ENCODE peak calls at places on chromosomes 4 and X, in nine cellular contexts. P, Z, N, I, J, M, W, X and R are unnamed samples.

GRCh38 chr4:182246401-182247205 is 3.4 kb downstream of the TENM3 start:
- DNase-seq in P (no peak), Z (no peak), N (no peak), I (no peak), J (no peak), M (no peak), W (no peak), X (no peak), R (no peak)

GRCh38 chrX:74293343-74293946 is 10.5 kb upstream of the ZCCHC13 start:
- DNase-seq in P (peak; percentile 81), Z (peak; percentile 77), N (peak; percentile 85), I (peak; percentile 92), J (peak; percentile 90), M (peak; percentile 74), W (peak; percentile 34), X (peak; percentile 86), R (peak; percentile 76)

GRCh38 chr4:120869511-120870278 is 52.8 kb downstream of the PRDM5 start:
- DNase-seq in P (no peak), Z (no peak), N (peak; percentile 54), I (no peak), J (no peak), M (no peak), W (no peak), X (peak; percentile 33), R (no peak)

GRCh38 chr4:185597532-185598188 is 62.4 kb upstream of the PDLIM3 start:
- DNase-seq in P (peak; percentile 79), Z (peak; percentile 82), N (peak; percentile 88), I (no peak), J (peak; percentile 73), M (peak; percentile 73), W (peak; percentile 28), X (peak; percentile 73), R (peak; percentile 52)

GRCh38 chrX:112867570-112867969 is 26.9 kb upstream of the AMOT start:
- DNase-seq in P (no peak), Z (no peak), N (no peak), I (no peak), J (no peak), M (no peak), W (no peak), X (no peak), R (no peak)

GRCh38 chr4:144699565-144699964 is 53.6 kb downstream of the HHIP start:
- DNase-seq in P (no peak), Z (no peak), N (peak; percentile 37), I (no peak), J (no peak), M (peak; percentile 18), W (no peak), X (peak; percentile 28), R (no peak)

GRCh38 chr4:122826000-122826595 is 533 bp upstream of the FGF2 start:
- DNase-seq in P (no peak), Z (no peak), N (no peak), I (no peak), J (no peak), M (no peak), W (no peak), X (peak; percentile 87), R (no peak)

GRCh38 chr4:180336494-180337090 is 1906.6 kb upstream of the TENM3 start:
- DNase-seq in P (no peak), Z (no peak), N (no peak), I (no peak), J (no peak), M (no peak), W (no peak), X (no peak), R (no peak)

GRCh38 chrX:3136161-3136961 is 95.1 kb downstream of the ARSF start:
- DNase-seq in P (no peak), Z (no peak), N (no peak), I (no peak), J (no peak), M (no peak), W (no peak), X (no peak), R (no peak)

GRCh38 chrX:150270622-150271021 is 92.5 kb upstream of the MAMLD1 start:
- DNase-seq in P (no peak), Z (no peak), N (no peak), I (no peak), J (no peak), M (no peak), W (no peak), X (no peak), R (no peak)

GRCh38 chr4:68272860-68273259 is 27.4 kb upstream of the TMPRSS11B start:
- DNase-seq in P (no peak), Z (no peak), N (no peak), I (no peak), J (no peak), M (peak; percentile 27), W (no peak), X (peak; percentile 64), R (no peak)

GRCh38 chr4:109921384-109921808 is 8.7 kb downstream of the EGF start:
- DNase-seq in P (no peak), Z (no peak), N (peak; percentile 46), I (no peak), J (no peak), M (peak; percentile 84), W (no peak), X (peak; percentile 91), R (no peak)

GRCh38 chr4:44738615-44739014 is 12.3 kb upstream of the GNPDA2 start:
- DNase-seq in P (no peak), Z (no peak), N (no peak), I (no peak), J (no peak), M (no peak), W (no peak), X (peak; percentile 34), R (no peak)

GRCh38 chrX:56978172-56978571 is 17.2 kb downstream of the SPIN3 start:
- DNase-seq in P (no peak), Z (no peak), N (peak; percentile 58), I (no peak), J (no peak), M (peak; percentile 73), W (no peak), X (peak; percentile 51), R (peak; percentile 73)

GRCh38 chr4:40502936-40503335 is 126.7 kb downstream of the RBM47 start:
- DNase-seq in P (no peak), Z (no peak), N (no peak), I (no peak), J (no peak), M (no peak), W (no peak), X (peak; percentile 46), R (no peak)

GRCh38 chr4:48431401-48431800 is 51.7 kb upstream of the SLC10A4 start:
- DNase-seq in P (no peak), Z (no peak), N (no peak), I (no peak), J (no peak), M (no peak), W (no peak), X (no peak), R (no peak)

GRCh38 chr4:76698141-76698540 is 199.8 kb downstream of the SOWAHB start:
- DNase-seq in P (no peak), Z (no peak), N (no peak), I (no peak), J (no peak), M (no peak), W (no peak), X (no peak), R (no peak)

GRCh38 chrX:45479835-45480422 is 279.3 kb upstream of the DIPK2B start:
- DNase-seq in P (no peak), Z (no peak), N (peak; percentile 78), I (no peak), J (no peak), M (peak; percentile 96), W (no peak), X (peak; percentile 74), R (no peak)

GRCh38 chrX:49308604-49309269 is 5.3 kb downstream of the GAGE10 start:
- DNase-seq in P (no peak), Z (peak; percentile 49), N (peak; percentile 40), I (no peak), J (no peak), M (no peak), W (no peak), X (peak; percentile 36), R (no peak)

GRCh38 chr4:153252122-153252521 is 47.9 kb downstream of the TRIM2 start:
- DNase-seq in P (no peak), Z (no peak), N (no peak), I (no peak), J (no peak), M (no peak), W (no peak), X (no peak), R (no peak)

GRCh38 chr4:153257151-153257620 is 52.9 kb downstream of the TRIM2 start:
- DNase-seq in P (no peak), Z (no peak), N (peak; percentile 83), I (no peak), J (no peak), M (no peak), W (no peak), X (peak; percentile 85), R (no peak)

GRCh38 chr4:153257966-153258365 is 53.7 kb downstream of the TRIM2 start:
- DNase-seq in P (no peak), Z (no peak), N (no peak), I (no peak), J (no peak), M (no peak), W (no peak), X (no peak), R (no peak)

GRCh38 chr4:153258750-153259149 is 54.5 kb downstream of the TRIM2 start:
- DNase-seq in P (no peak), Z (no peak), N (no peak), I (no peak), J (no peak), M (no peak), W (no peak), X (no peak), R (no peak)

GRCh38 chr4:153255233-153255632 is 51.0 kb downstream of the TRIM2 start:
- DNase-seq in P (no peak), Z (no peak), N (no peak), I (no peak), J (no peak), M (no peak), W (no peak), X (no peak), R (no peak)
- H3K4me1 ChIP-seq in P (no peaks in the 10 kb centered on the region), Z (peaks cover 4% of the 10 kb centered on the region), N (peaks cover 7% of the 10 kb centered on the region), I (no peaks in the 10 kb centered on the region), J (no peaks in the 10 kb centered on the region), M (no peaks in the 10 kb centered on the region), W (no peaks in the 10 kb centered on the region), X (peaks cover 31% of the 10 kb centered on the region), R (no peaks in the 10 kb centered on the region)

GRCh38 chrX:155108427-155108826 is 37.1 kb downstream of the BRCC3 start:
- DNase-seq in P (no peak), Z (no peak), N (no peak), I (no peak), J (no peak), M (no peak), W (no peak), X (no peak), R (no peak)
- H3K4me1 ChIP-seq in P (no peaks in the 10 kb centered on the region), Z (no peaks in the 10 kb centered on the region), N (peaks cover 8% of the 10 kb centered on the region), I (no peaks in the 10 kb centered on the region), J (no peaks in the 10 kb centered on the region), M (peaks cover 12% of the 10 kb centered on the region), W (no peaks in the 10 kb centered on the region), X (no peaks in the 10 kb centered on the region), R (no peaks in the 10 kb centered on the region)

GRCh38 chr4:94511591-94511990 is 59.8 kb downstream of the PDLIM5 start:
- DNase-seq in P (no peak), Z (no peak), N (no peak), I (no peak), J (no peak), M (no peak), W (no peak), X (no peak), R (no peak)
- H3K4me1 ChIP-seq in P (peaks cover 18% of the 10 kb centered on the region), Z (peaks cover 5% of the 10 kb centered on the region), N (peaks cover 41% of the 10 kb centered on the region), I (peaks cover 34% of the 10 kb centered on the region), J (peaks cover 33% of the 10 kb centered on the region), M (peaks cover 29% of the 10 kb centered on the region), W (peaks cover 56% of the 10 kb centered on the region), X (peaks cover 52% of the 10 kb centered on the region), R (peaks cover 22% of the 10 kb centered on the region)

GRCh38 chr4:102344955-102345794 is at the start of gene SLC39A8:
- DNase-seq in P (peak; percentile 96), Z (peak; percentile 87), N (peak; percentile 95), I (peak; percentile 97), J (peak; percentile 92), M (peak; percentile 77), W (peak; percentile 50), X (peak; percentile 91), R (peak; percentile 92)
- H3K4me1 ChIP-seq in P (peaks cover 15% of the 10 kb centered on the region), Z (peaks cover 2% of the 10 kb centered on the region), N (peaks cover 11% of the 10 kb centered on the region), I (no peaks in the 10 kb centered on the region), J (no peaks in the 10 kb centered on the region), M (peaks cover 5% of the 10 kb centered on the region), W (peaks cover 3% of the 10 kb centered on the region), X (no peaks in the 10 kb centered on the region), R (no peaks in the 10 kb centered on the region)